ENCODE peak calls at places on chromosome 9, in seven cellular contexts. One of them, this sample, is unnamed.

GRCh38 chr9:130444565-130445221 is at the start of gene ASS1:
- DNase-seq in GM12878: no peak
- DNase-seq in HuH-7.5: peak; percentile 88
- DNase-seq in SHP77: peak; percentile 39
- DNase-seq in stimulated activated CD8-positive, alpha-beta memory T cell treated with anti-CD3 and anti-CD28 coated beads, Interleukin-7, amount 100 ng/mL, for 4 hours: no peak
- DNase-seq in effector memory CD8-positive, alpha-beta T cell: no peak
- DNase-seq in NAMALWA: peak; percentile 51
- DNase-seq in this sample: peak; percentile 26

GRCh38 chr9:90460220-90460619 is 182.4 kb downstream of the DIRAS2 start:
- DNase-seq in NAMALWA: no peak
- DNase-seq in effector memory CD8-positive, alpha-beta T cell: no peak
- DNase-seq in SHP77: no peak
- DNase-seq in GM12878: no peak
- DNase-seq in HuH-7.5: no peak
- DNase-seq in stimulated activated CD8-positive, alpha-beta memory T cell treated with anti-CD3 and anti-CD28 coated beads, Interleukin-7, amount 100 ng/mL, for 4 hours: no peak
- DNase-seq in this sample: no peak

GRCh38 chr9:19049872-19050636 is 827 bp downstream of the RRAGA start:
- DNase-seq in effector memory CD8-positive, alpha-beta T cell: no peak
- DNase-seq in HuH-7.5: no peak
- DNase-seq in SHP77: no peak
- DNase-seq in stimulated activated CD8-positive, alpha-beta memory T cell treated with anti-CD3 and anti-CD28 coated beads, Interleukin-7, amount 100 ng/mL, for 4 hours: no peak
- DNase-seq in NAMALWA: no peak
- DNase-seq in GM12878: no peak
- DNase-seq in this sample: no peak

GRCh38 chr9:133955821-133956411 is 36.2 kb downstream of the VAV2 start:
- DNase-seq in SHP77: no peak
- DNase-seq in GM12878: no peak
- DNase-seq in stimulated activated CD8-positive, alpha-beta memory T cell treated with anti-CD3 and anti-CD28 coated beads, Interleukin-7, amount 100 ng/mL, for 4 hours: no peak
- DNase-seq in NAMALWA: peak; percentile 80
- DNase-seq in effector memory CD8-positive, alpha-beta T cell: peak; percentile 17
- DNase-seq in HuH-7.5: no peak
- DNase-seq in this sample: no peak

GRCh38 chr9:111959468-111959941 is 62.9 kb downstream of the UGCG start:
- DNase-seq in NAMALWA: no peak
- DNase-seq in HuH-7.5: no peak
- DNase-seq in stimulated activated CD8-positive, alpha-beta memory T cell treated with anti-CD3 and anti-CD28 coated beads, Interleukin-7, amount 100 ng/mL, for 4 hours: no peak
- DNase-seq in SHP77: peak; percentile 25
- DNase-seq in effector memory CD8-positive, alpha-beta T cell: no peak
- DNase-seq in GM12878: no peak
- DNase-seq in this sample: no peak

GRCh38 chr9:115413766-115414382 is 295.9 kb upstream of the TNC start:
- DNase-seq in HuH-7.5: no peak
- DNase-seq in stimulated activated CD8-positive, alpha-beta memory T cell treated with anti-CD3 and anti-CD28 coated beads, Interleukin-7, amount 100 ng/mL, for 4 hours: no peak
- DNase-seq in SHP77: no peak
- DNase-seq in effector memory CD8-positive, alpha-beta T cell: no peak
- DNase-seq in GM12878: no peak
- DNase-seq in NAMALWA: no peak
- DNase-seq in this sample: no peak

GRCh38 chr9:3578786-3579185 is 53.0 kb upstream of the RFX3 start:
- DNase-seq in SHP77: no peak
- DNase-seq in HuH-7.5: no peak
- DNase-seq in GM12878: no peak
- DNase-seq in effector memory CD8-positive, alpha-beta T cell: no peak
- DNase-seq in NAMALWA: no peak
- DNase-seq in stimulated activated CD8-positive, alpha-beta memory T cell treated with anti-CD3 and anti-CD28 coated beads, Interleukin-7, amount 100 ng/mL, for 4 hours: no peak
- DNase-seq in this sample: no peak

GRCh38 chr9:123642291-123643278 is 286.6 kb downstream of the CRB2 start:
- DNase-seq in HuH-7.5: no peak
- DNase-seq in NAMALWA: no peak
- DNase-seq in SHP77: peak; percentile 89
- DNase-seq in effector memory CD8-positive, alpha-beta T cell: no peak
- DNase-seq in GM12878: no peak
- DNase-seq in stimulated activated CD8-positive, alpha-beta memory T cell treated with anti-CD3 and anti-CD28 coated beads, Interleukin-7, amount 100 ng/mL, for 4 hours: no peak
- DNase-seq in this sample: no peak

GRCh38 chr9:75152416-75152815 is 64.1 kb downstream of the OSTF1 start:
- DNase-seq in HuH-7.5: no peak
- DNase-seq in SHP77: no peak
- DNase-seq in effector memory CD8-positive, alpha-beta T cell: peak; percentile 51
- DNase-seq in GM12878: no peak
- DNase-seq in NAMALWA: no peak
- DNase-seq in stimulated activated CD8-positive, alpha-beta memory T cell treated with anti-CD3 and anti-CD28 coated beads, Interleukin-7, amount 100 ng/mL, for 4 hours: peak; percentile 38
- DNase-seq in this sample: peak; percentile 39

GRCh38 chr9:82535432-82535998 is 527.4 kb downstream of the RASEF start:
- DNase-seq in HuH-7.5: no peak
- DNase-seq in stimulated activated CD8-positive, alpha-beta memory T cell treated with anti-CD3 and anti-CD28 coated beads, Interleukin-7, amount 100 ng/mL, for 4 hours: no peak
- DNase-seq in effector memory CD8-positive, alpha-beta T cell: no peak
- DNase-seq in NAMALWA: no peak
- DNase-seq in SHP77: no peak
- DNase-seq in GM12878: no peak
- DNase-seq in this sample: peak; percentile 43

GRCh38 chr9:14322211-14323082 is 8.5 kb upstream of the NFIB start:
- DNase-seq in stimulated activated CD8-positive, alpha-beta memory T cell treated with anti-CD3 and anti-CD28 coated beads, Interleukin-7, amount 100 ng/mL, for 4 hours: peak; percentile 36
- DNase-seq in GM12878: no peak
- DNase-seq in NAMALWA: peak; percentile 92
- DNase-seq in HuH-7.5: peak; percentile 67
- DNase-seq in SHP77: peak; percentile 58
- DNase-seq in effector memory CD8-positive, alpha-beta T cell: peak; percentile 59
- DNase-seq in this sample: peak; percentile 80

GRCh38 chr9:88498880-88499279 is 36.1 kb upstream of the NXNL2 start:
- DNase-seq in HuH-7.5: no peak
- DNase-seq in NAMALWA: no peak
- DNase-seq in stimulated activated CD8-positive, alpha-beta memory T cell treated with anti-CD3 and anti-CD28 coated beads, Interleukin-7, amount 100 ng/mL, for 4 hours: no peak
- DNase-seq in SHP77: no peak
- DNase-seq in GM12878: no peak
- DNase-seq in effector memory CD8-positive, alpha-beta T cell: no peak
- DNase-seq in this sample: no peak

GRCh38 chr9:94603259-94603776 is 9.7 kb upstream of the FBP2 start:
- DNase-seq in stimulated activated CD8-positive, alpha-beta memory T cell treated with anti-CD3 and anti-CD28 coated beads, Interleukin-7, amount 100 ng/mL, for 4 hours: peak; percentile 35
- DNase-seq in effector memory CD8-positive, alpha-beta T cell: peak; percentile 59
- DNase-seq in SHP77: peak; percentile 42
- DNase-seq in NAMALWA: peak; percentile 73
- DNase-seq in GM12878: peak; percentile 16
- DNase-seq in HuH-7.5: peak; percentile 91
- DNase-seq in this sample: peak; percentile 81

GRCh38 chr9:137490532-137491186 is 31.5 kb upstream of the NSMF start:
- DNase-seq in HuH-7.5: no peak
- DNase-seq in SHP77: no peak
- DNase-seq in effector memory CD8-positive, alpha-beta T cell: no peak
- DNase-seq in NAMALWA: no peak
- DNase-seq in GM12878: no peak
- DNase-seq in stimulated activated CD8-positive, alpha-beta memory T cell treated with anti-CD3 and anti-CD28 coated beads, Interleukin-7, amount 100 ng/mL, for 4 hours: no peak
- DNase-seq in this sample: peak; percentile 36

This sample was measured in MM.1S.